ENCODE peak calls at places on chromosome 1, in four cellular contexts. One of them, this sample, is unnamed.

GRCh38 chr1:243483084-243483845 is 227.4 kb downstream of the SDCCAG8 start:
- DNase-seq in H1: peak; percentile 69
- DNase-seq in IMR-90: no peak
- DNase-seq in H9: peak; percentile 72
- DNase-seq in this sample: peak; percentile 66

GRCh38 chr1:17195731-17196130 is 9.2 kb upstream of the PADI1 start:
- DNase-seq in H1: peak; percentile 39
- DNase-seq in IMR-90: no peak
- DNase-seq in H9: peak; percentile 14
- DNase-seq in this sample: no peak

GRCh38 chr1:10674222-10674621 is 122.2 kb downstream of the CASZ1 start:
- DNase-seq in H1: no peak
- DNase-seq in IMR-90: no peak
- DNase-seq in H9: no peak
- DNase-seq in this sample: no peak

GRCh38 chr1:1020000-1020404 is at the start of gene AGRN:
- DNase-seq in H1: no peak
- DNase-seq in IMR-90: no peak
- DNase-seq in H9: peak; percentile 52
- DNase-seq in this sample: no peak

GRCh38 chr1:236099622-236100021 is 34.7 kb upstream of the NID1 start:
- DNase-seq in H1: no peak
- DNase-seq in IMR-90: peak; percentile 20
- DNase-seq in H9: no peak
- DNase-seq in this sample: no peak

GRCh38 chr1:77961392-77961791 is 17.5 kb downstream of the FUBP1 start:
- DNase-seq in H1: no peak
- DNase-seq in IMR-90: no peak
- DNase-seq in H9: no peak
- DNase-seq in this sample: no peak

GRCh38 chr1:43547538-43548072 is 16.9 kb downstream of the PTPRF start:
- DNase-seq in H1: no peak
- DNase-seq in IMR-90: no peak
- DNase-seq in H9: no peak
- DNase-seq in this sample: no peak

GRCh38 chr1:165067829-165068228 is 288.7 kb downstream of the LMX1A start:
- DNase-seq in H1: no peak
- DNase-seq in IMR-90: no peak
- DNase-seq in H9: no peak
- DNase-seq in this sample: no peak

GRCh38 chr1:59061876-59062275 is 235.0 kb upstream of the FGGY start:
- DNase-seq in H1: no peak
- DNase-seq in IMR-90: peak; percentile 90
- DNase-seq in H9: no peak
- DNase-seq in this sample: peak; percentile 45

GRCh38 chr1:17878837-17879236 is 123.7 kb downstream of the ACTL8 start:
- DNase-seq in H1: no peak
- DNase-seq in IMR-90: peak; percentile 90
- DNase-seq in H9: no peak
- DNase-seq in this sample: no peak

GRCh38 chr1:34994878-34995277 is 9.7 kb upstream of the TMEM35B start:
- DNase-seq in H1: no peak
- DNase-seq in IMR-90: no peak
- DNase-seq in H9: no peak
- DNase-seq in this sample: no peak
- H4K5ac ChIP-seq in H1: no peak overlapping the region
- H4K5ac ChIP-seq in IMR-90: no peak overlapping the region
- H4K5ac ChIP-seq in H9: no peak overlapping the region
- H4K5ac ChIP-seq in this sample: no peak overlapping the region

DNA sequence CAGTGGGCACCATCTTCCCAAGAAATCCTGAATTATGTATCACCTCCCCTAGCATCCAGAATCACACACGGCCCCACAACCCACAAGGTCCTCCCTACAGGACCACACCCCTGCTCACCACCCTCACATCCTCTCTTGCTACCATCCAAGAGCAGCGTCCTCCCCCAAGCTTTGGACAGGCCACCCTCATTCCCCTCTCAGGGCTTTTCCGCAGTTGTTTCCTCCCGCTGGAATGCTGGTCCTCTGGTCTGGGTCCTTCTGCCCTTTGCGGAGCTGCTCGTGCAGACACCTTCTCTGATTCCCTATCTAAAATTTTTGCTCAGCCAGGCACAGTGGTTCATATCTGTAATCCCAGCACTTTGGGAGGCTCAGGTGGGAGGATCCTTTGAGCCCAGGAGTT is 56.5 kb downstream of the TOMM20 start:
- DNase-seq in H1: no peak
- DNase-seq in IMR-90: no peak
- DNase-seq in H9: no peak
- DNase-seq in this sample: no peak
- H2BK15ac ChIP-seq in H1: no peak overlapping the region
- H2BK15ac ChIP-seq in IMR-90: no peak overlapping the region
- H2BK15ac ChIP-seq in H9: no peak overlapping the region
- H2BK15ac ChIP-seq in this sample: no peak overlapping the region

GRCh38 chr1:23867953-23868847 is at the start of gene FUCA1:
- DNase-seq in H1: peak; percentile 96
- DNase-seq in IMR-90: peak; percentile 77
- DNase-seq in H9: peak; percentile 97
- DNase-seq in this sample: peak; percentile 96
- H4K5ac ChIP-seq in H1: no peak within 1 kb of the TSS
- H4K5ac ChIP-seq in IMR-90: no peak within 1 kb of the TSS
- H4K5ac ChIP-seq in H9: no peak within 1 kb of the TSS
- H4K5ac ChIP-seq in this sample: no peak within 1 kb of the TSS

GRCh38 chr1:240804475-240804874 is 192.5 kb upstream of the GREM2 start:
- DNase-seq in H1: no peak
- DNase-seq in IMR-90: peak; percentile 48
- DNase-seq in H9: no peak
- DNase-seq in this sample: no peak
- H2BK15ac ChIP-seq in H1: no peak overlapping the region
- H2BK15ac ChIP-seq in IMR-90: no peak overlapping the region
- H2BK15ac ChIP-seq in H9: no peak overlapping the region
- H2BK15ac ChIP-seq in this sample: no peak overlapping the region

DNA sequence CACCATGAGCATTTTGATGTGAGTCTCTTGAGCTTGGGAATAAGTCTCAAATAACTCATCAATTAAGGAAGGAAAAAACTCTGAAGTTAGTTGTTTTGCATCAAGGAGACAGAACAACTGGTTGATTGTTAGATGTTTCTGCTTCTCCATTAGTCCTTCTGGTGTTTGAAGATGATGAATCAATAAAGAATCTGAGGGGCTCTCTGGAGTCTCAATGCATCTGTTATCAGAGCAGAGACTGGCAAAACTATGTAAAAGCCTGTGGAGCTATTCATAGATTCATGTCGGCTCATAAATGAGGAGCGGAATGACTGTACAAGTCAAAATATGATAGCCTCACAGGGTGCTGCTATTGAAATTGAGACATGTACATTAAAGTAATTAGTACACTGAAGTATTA is 73.3 kb upstream of the ZC3H11B start:
- DNase-seq in H1: no peak
- DNase-seq in IMR-90: no peak
- DNase-seq in H9: no peak
- DNase-seq in this sample: no peak
- H4K5ac ChIP-seq in H1: no peak overlapping the region
- H4K5ac ChIP-seq in IMR-90: no peak overlapping the region
- H4K5ac ChIP-seq in H9: no peak overlapping the region
- H4K5ac ChIP-seq in this sample: no peak overlapping the region

GRCh38 chr1:51088474-51088873 is 13.6 kb upstream of the C1orf185 start:
- DNase-seq in H1: no peak
- DNase-seq in IMR-90: no peak
- DNase-seq in H9: no peak
- DNase-seq in this sample: no peak

DNA sequence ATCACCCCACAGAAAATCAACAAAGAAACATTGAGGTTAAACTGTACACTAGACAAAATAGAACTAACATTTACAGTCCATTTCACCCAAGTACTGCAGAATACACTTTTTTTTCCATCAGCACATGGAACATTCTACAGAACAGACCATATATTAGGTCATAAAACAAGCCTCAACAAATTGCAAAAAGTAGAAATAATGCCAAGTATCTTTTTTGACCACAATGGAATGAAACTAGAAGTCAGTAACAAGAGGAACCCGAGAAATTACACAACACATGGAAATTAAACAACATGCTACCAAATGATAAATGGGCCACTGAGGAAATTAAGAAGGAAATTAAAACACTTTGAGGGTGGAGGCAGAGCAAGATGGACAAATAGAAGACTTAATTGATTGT is 8.5 kb upstream of the C1orf185 start:
- DNase-seq in H1: no peak
- DNase-seq in IMR-90: peak; percentile 3
- DNase-seq in H9: no peak
- DNase-seq in this sample: no peak
- H2BK15ac ChIP-seq in H1: no peak overlapping the region
- H2BK15ac ChIP-seq in IMR-90: no peak overlapping the region
- H2BK15ac ChIP-seq in H9: no peak overlapping the region
- H2BK15ac ChIP-seq in this sample: no peak overlapping the region

GRCh38 chr1:41740058-41740457 is 178.7 kb downstream of the HIVEP3 start:
- DNase-seq in H1: no peak
- DNase-seq in IMR-90: no peak
- DNase-seq in H9: no peak
- DNase-seq in this sample: no peak
- H4K5ac ChIP-seq in H1: no peak overlapping the region
- H4K5ac ChIP-seq in IMR-90: no peak overlapping the region
- H4K5ac ChIP-seq in H9: no peak overlapping the region
- H4K5ac ChIP-seq in this sample: no peak overlapping the region

This sample was measured in mesendoderm.